ENCODE peak calls at places on chromosomes 5 and 9, in six cellular contexts. One of them, this sample, is unnamed.

GRCh38 chr9:84852902-84853301 is 183.4 kb downstream of the NTRK2 start:
- DNase-seq in A549: no peak
- DNase-seq in brain microvascular endothelial cell: no peak
- DNase-seq in tibial artery: no peak
- DNase-seq in mucosa of descending colon: no peak
- DNase-seq in heart right ventricle: no peak
- DNase-seq in this sample: no peak

GRCh38 chr9:69582544-69583297 is 89.5 kb downstream of the APBA1 start:
- DNase-seq in A549: no peak
- DNase-seq in brain microvascular endothelial cell: no peak
- DNase-seq in tibial artery: no peak
- DNase-seq in mucosa of descending colon: no peak
- DNase-seq in heart right ventricle: peak
- DNase-seq in this sample: no peak

GRCh38 chr5:131379723-131380122 is 115.9 kb downstream of the CDC42SE2 start:
- DNase-seq in A549: peak
- DNase-seq in brain microvascular endothelial cell: peak
- DNase-seq in tibial artery: no peak
- DNase-seq in mucosa of descending colon: no peak
- DNase-seq in heart right ventricle: no peak
- DNase-seq in this sample: no peak

GRCh38 chr5:54883374-54884194 is 101.8 kb downstream of the ESM1 start:
- DNase-seq in A549: no peak
- DNase-seq in brain microvascular endothelial cell: no peak
- DNase-seq in tibial artery: peak
- DNase-seq in mucosa of descending colon: peak
- DNase-seq in heart right ventricle: peak
- DNase-seq in this sample: peak

GRCh38 chr5:111548992-111549649 is 36.8 kb upstream of the STARD4 start:
- DNase-seq in A549: peak
- DNase-seq in brain microvascular endothelial cell: no peak
- DNase-seq in tibial artery: no peak
- DNase-seq in mucosa of descending colon: no peak
- DNase-seq in heart right ventricle: no peak
- DNase-seq in this sample: no peak

GRCh38 chr5:107135391-107135790 is 535.3 kb downstream of the EFNA5 start:
- DNase-seq in A549: peak
- DNase-seq in brain microvascular endothelial cell: peak
- DNase-seq in tibial artery: no peak
- DNase-seq in mucosa of descending colon: no peak
- DNase-seq in heart right ventricle: no peak
- DNase-seq in this sample: peak

GRCh38 chr5:61292130-61292672 is 39.9 kb upstream of the ZSWIM6 start:
- DNase-seq in A549: no peak
- DNase-seq in brain microvascular endothelial cell: no peak
- DNase-seq in tibial artery: no peak
- DNase-seq in mucosa of descending colon: no peak
- DNase-seq in heart right ventricle: no peak
- DNase-seq in this sample: no peak

GRCh38 chr5:173689713-173690360 is 73.4 kb upstream of the BOD1 start:
- DNase-seq in A549: peak
- DNase-seq in brain microvascular endothelial cell: no peak
- DNase-seq in tibial artery: no peak
- DNase-seq in mucosa of descending colon: no peak
- DNase-seq in heart right ventricle: no peak
- DNase-seq in this sample: no peak

GRCh38 chr9:5408596-5408995 is 29.1 kb downstream of the PLGRKT start:
- DNase-seq in A549: no peak
- DNase-seq in brain microvascular endothelial cell: no peak
- DNase-seq in tibial artery: no peak
- DNase-seq in mucosa of descending colon: no peak
- DNase-seq in heart right ventricle: no peak
- DNase-seq in this sample: no peak

GRCh38 chr9:125133403-125134316 is 9.7 kb downstream of the SCAI start:
- DNase-seq in A549: no peak
- DNase-seq in brain microvascular endothelial cell: no peak
- DNase-seq in tibial artery: no peak
- DNase-seq in mucosa of descending colon: no peak
- DNase-seq in heart right ventricle: no peak
- DNase-seq in this sample: no peak

GRCh38 chr5:172451771-172452197 is 2.5 kb downstream of the SH3PXD2B start:
- DNase-seq in A549: peak
- DNase-seq in brain microvascular endothelial cell: peak
- DNase-seq in tibial artery: peak
- DNase-seq in mucosa of descending colon: no peak
- DNase-seq in heart right ventricle: no peak
- DNase-seq in this sample: peak

GRCh38 chr5:172450861-172451695 is 3.2 kb downstream of the SH3PXD2B start:
- DNase-seq in A549: peak
- DNase-seq in brain microvascular endothelial cell: no peak
- DNase-seq in tibial artery: peak
- DNase-seq in mucosa of descending colon: no peak
- DNase-seq in heart right ventricle: no peak
- DNase-seq in this sample: peak

GRCh38 chr5:172453986-172454354 is 355 bp downstream of the SH3PXD2B start:
- DNase-seq in A549: peak
- DNase-seq in brain microvascular endothelial cell: no peak
- DNase-seq in tibial artery: peak
- DNase-seq in mucosa of descending colon: no peak
- DNase-seq in heart right ventricle: peak
- DNase-seq in this sample: peak

GRCh38 chr5:172453206-172453985 is 929 bp downstream of the SH3PXD2B start:
- DNase-seq in A549: peak
- DNase-seq in brain microvascular endothelial cell: peak
- DNase-seq in tibial artery: peak
- DNase-seq in mucosa of descending colon: peak
- DNase-seq in heart right ventricle: no peak
- DNase-seq in this sample: peak

GRCh38 chr5:172452398-172453205 is 1.7 kb downstream of the SH3PXD2B start:
- DNase-seq in A549: peak
- DNase-seq in brain microvascular endothelial cell: peak
- DNase-seq in tibial artery: peak
- DNase-seq in mucosa of descending colon: no peak
- DNase-seq in heart right ventricle: no peak
- DNase-seq in this sample: peak
- H3K4me3 ChIP-seq in A549: peak
- H3K4me3 ChIP-seq in brain microvascular endothelial cell: peak
- H3K4me3 ChIP-seq in tibial artery: peak
- H3K4me3 ChIP-seq in mucosa of descending colon: no peak
- H3K4me3 ChIP-seq in heart right ventricle: no peak
- H3K4me3 ChIP-seq in this sample: peak

DNA sequence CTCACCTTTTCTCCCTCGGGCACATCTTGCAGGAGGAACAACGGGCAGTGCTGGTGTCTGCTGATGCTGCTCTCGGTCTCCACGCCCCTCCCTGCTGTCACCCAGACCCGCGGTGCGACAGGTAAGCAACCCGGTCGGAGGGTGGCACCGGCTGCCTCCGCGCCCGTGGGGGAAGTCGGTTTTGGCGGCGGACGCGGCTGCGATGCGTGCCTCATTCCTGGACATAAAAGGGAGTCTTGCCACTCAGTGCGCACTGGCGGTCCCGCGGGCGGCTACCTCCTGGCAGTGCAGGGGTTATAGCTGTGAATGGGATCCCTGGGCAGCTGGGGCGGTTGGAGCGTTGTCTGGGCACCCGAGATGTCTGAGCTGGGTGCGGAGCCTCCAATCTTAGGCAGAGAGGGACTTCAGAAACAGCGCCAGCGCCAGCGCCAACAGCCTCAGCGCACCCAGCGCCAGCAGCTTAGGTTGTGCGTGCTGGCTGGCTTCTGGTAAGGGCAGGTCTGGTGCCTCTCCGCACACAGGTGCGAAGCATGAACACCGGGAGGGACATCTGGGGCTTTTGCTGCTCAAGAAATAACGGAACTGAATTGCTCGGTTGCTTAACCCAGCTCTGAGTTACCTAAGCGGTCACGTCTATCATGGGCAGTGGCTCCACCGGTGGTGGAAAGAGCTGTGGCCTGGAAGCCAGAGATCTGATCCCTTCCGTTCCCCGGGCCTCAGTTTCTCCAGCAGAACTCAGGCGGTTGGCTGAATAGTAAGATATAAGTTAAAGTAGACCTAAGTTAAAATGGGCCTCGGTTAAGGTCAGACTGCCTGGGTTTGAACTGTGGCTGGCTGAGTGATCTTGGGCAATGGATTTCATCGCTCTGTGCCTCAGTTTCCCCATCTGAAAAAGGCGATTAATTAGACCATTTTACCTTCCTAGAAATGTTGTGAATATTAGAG is 695 bp downstream of the COL15A1 start:
- DNase-seq in A549: peak
- DNase-seq in brain microvascular endothelial cell: no peak
- DNase-seq in tibial artery: peak
- DNase-seq in mucosa of descending colon: peak
- DNase-seq in heart right ventricle: peak
- DNase-seq in this sample: peak
- H3K4me3 ChIP-seq in A549: peak
- H3K4me3 ChIP-seq in brain microvascular endothelial cell: peak
- H3K4me3 ChIP-seq in tibial artery: peak
- H3K4me3 ChIP-seq in mucosa of descending colon: no peak
- H3K4me3 ChIP-seq in heart right ventricle: peak
- H3K4me3 ChIP-seq in this sample: peak

DNA sequence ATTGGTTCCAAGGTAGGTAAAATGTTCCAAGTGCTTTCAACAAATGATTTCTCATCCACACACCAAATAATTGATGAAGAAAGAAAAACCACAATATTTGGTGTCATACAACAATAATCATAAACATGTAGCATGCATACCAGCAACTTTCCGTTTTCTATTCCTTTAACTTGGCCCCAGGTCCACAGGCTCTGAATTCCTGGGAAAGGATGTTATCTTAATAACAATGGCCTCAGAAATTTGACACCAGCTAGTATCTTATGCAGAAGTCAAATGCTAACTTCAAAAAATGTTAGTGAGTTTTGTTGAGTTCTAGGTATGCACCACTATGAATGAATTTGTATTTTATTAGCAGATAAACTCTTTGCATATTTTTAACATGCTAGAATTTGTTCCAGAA is 435.1 kb upstream of the TNC start:
- DNase-seq in A549: no peak
- DNase-seq in brain microvascular endothelial cell: no peak
- DNase-seq in tibial artery: no peak
- DNase-seq in mucosa of descending colon: no peak
- DNase-seq in heart right ventricle: no peak
- DNase-seq in this sample: no peak
- H3K4me3 ChIP-seq in A549: no peak
- H3K4me3 ChIP-seq in brain microvascular endothelial cell: no peak
- H3K4me3 ChIP-seq in tibial artery: no peak
- H3K4me3 ChIP-seq in mucosa of descending colon: no peak
- H3K4me3 ChIP-seq in heart right ventricle: no peak
- H3K4me3 ChIP-seq in this sample: no peak

GRCh38 chr5:148976569-148977321 is 86.1 kb downstream of the SH3TC2 start:
- DNase-seq in A549: no peak
- DNase-seq in brain microvascular endothelial cell: peak
- DNase-seq in tibial artery: no peak
- DNase-seq in mucosa of descending colon: no peak
- DNase-seq in heart right ventricle: no peak
- DNase-seq in this sample: peak
- H3K4me3 ChIP-seq in A549: no peak
- H3K4me3 ChIP-seq in brain microvascular endothelial cell: no peak
- H3K4me3 ChIP-seq in tibial artery: no peak
- H3K4me3 ChIP-seq in mucosa of descending colon: no peak
- H3K4me3 ChIP-seq in heart right ventricle: no peak
- H3K4me3 ChIP-seq in this sample: no peak

DNA sequence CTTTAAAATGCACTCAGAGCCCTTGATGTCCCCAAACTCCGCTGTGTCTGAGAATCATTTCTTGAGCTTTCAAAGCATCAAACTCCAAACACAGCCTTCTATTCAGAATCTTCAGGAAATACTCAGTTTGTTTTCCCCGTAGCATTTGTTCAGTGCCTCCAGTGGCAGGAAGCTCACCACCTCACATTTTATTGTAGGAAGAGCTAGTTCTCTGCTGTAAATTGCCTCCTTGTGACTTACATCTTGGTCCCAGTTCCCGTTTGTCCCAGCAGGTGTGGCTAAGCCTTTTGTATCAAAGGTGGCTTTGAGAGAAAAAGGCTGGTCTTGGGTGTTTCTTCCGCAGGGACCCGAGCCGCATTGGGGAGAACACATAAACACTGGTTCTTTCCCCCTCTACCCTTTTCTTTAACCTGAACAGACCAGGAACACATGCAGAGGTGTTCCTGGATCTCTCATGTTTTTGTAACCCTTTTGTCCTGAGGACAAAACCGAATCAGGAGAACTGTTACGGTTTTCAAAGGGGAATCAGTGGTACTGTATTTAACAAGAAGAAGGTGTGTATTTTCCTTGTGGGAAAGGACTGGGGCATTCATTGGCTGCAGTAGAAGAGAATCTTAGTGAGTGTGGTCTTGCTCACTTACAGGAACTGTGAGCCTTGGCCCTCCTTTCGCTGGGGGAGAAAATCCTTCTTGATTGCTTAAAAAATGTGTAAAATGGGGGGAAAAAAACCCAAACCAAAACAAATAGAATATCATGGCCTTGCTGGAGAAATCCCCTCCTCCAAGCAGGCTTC is 1.9 kb downstream of the OSMR start:
- DNase-seq in A549: peak
- DNase-seq in brain microvascular endothelial cell: no peak
- DNase-seq in tibial artery: no peak
- DNase-seq in mucosa of descending colon: no peak
- DNase-seq in heart right ventricle: no peak
- DNase-seq in this sample: no peak
- H3K4me3 ChIP-seq in A549: peak
- H3K4me3 ChIP-seq in brain microvascular endothelial cell: peak
- H3K4me3 ChIP-seq in tibial artery: peak
- H3K4me3 ChIP-seq in mucosa of descending colon: no peak
- H3K4me3 ChIP-seq in heart right ventricle: no peak
- H3K4me3 ChIP-seq in this sample: peak

DNA sequence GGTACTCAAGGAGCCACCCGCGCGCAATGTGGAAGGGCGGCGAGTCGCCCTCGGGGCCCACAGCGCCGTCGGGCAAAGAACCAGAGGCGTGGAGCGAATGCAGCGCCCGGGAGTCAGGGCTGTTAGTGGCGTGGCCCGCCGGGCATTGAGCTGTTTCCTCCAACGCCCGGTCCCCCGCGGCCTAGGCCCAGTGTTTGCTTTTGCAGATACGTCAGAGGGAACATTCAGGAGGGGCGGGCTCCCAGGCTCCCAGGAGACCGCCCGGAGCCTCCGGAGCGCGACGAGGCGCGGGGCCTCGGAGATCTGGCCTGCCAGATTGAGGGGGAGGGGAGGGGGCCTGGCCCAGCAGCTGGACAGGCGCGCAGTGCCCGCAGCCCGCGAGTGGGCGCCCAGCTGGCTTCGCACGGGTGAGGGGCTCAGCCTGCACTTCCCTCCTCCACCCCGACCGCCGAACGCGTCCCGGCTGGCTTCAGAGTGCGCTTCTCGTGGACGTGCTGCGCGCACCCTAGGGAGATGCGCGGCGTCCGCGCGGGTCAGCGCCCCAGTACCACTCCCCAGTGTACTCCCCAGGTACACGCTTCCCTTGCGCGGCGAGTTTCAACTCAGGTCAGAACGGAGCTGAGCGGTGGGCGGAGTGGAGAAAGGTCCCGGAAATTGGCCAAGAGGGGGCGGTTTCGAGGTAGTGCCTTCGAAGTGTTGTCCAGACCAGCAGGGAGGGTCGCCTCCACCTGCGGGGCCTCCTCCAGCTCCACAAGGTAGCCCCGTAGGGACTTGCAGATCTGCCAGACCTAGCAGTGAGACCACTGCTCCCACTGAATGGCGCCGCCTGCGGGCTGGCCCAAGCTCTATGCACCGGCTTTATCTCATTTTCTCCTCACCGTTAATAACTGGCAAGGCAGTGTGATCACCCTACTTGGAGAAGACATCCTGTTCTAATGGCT is 130.4 kb downstream of the TMEM174 start:
- DNase-seq in A549: peak
- DNase-seq in brain microvascular endothelial cell: no peak
- DNase-seq in tibial artery: no peak
- DNase-seq in mucosa of descending colon: peak
- DNase-seq in heart right ventricle: no peak
- DNase-seq in this sample: no peak
- H3K4me3 ChIP-seq in A549: peak
- H3K4me3 ChIP-seq in brain microvascular endothelial cell: peak
- H3K4me3 ChIP-seq in tibial artery: no peak
- H3K4me3 ChIP-seq in mucosa of descending colon: no peak
- H3K4me3 ChIP-seq in heart right ventricle: peak
- H3K4me3 ChIP-seq in this sample: no peak